ENCODE peak calls at places on chromosome 2, in nine cellular contexts. R, W, J, L, V, K, G, P and F are unnamed samples.

GRCh38 chr2:45289018-45289417 is 279.8 kb upstream of the SIX2 start:
- DNase-seq in V (no peak), G (no peak), W (no peak), J (no peak), P (no peak), K (no peak), L (no peak), R (no peak), F (no peak)

GRCh38 chr2:3534251-3534814 is 15.0 kb upstream of the ADI1 start:
- DNase-seq in R (no peak), V (no peak), J (no peak), L (no peak), W (no peak), G (no peak), P (no peak), K (no peak), F (no peak)

GRCh38 chr2:172429351-172429968 is 2.1 kb downstream of the ITGA6 start:
- DNase-seq in P (no peak), W (no peak), V (peak; percentile 42), R (no peak), G (no peak), K (no peak), J (no peak), L (no peak), F (no peak)

GRCh38 chr2:29080886-29081743 is 6.8 kb upstream of the PCARE start:
- DNase-seq in K (no peak), L (no peak), G (no peak), W (no peak), J (peak; percentile 68), R (no peak), P (no peak), V (no peak), F (no peak)

GRCh38 chr2:217986256-217986961 is 16.4 kb downstream of the TNS1 start:
- DNase-seq in G (no peak), P (no peak), W (peak; percentile 49), J (no peak), L (no peak), V (no peak), R (no peak), K (no peak), F (no peak)

GRCh38 chr2:9708683-9709538 is 78.1 kb upstream of the YWHAQ start:
- DNase-seq in R (no peak), G (no peak), J (no peak), P (peak; percentile 63), W (no peak), K (no peak), L (no peak), V (no peak), F (no peak)

GRCh38 chr2:88038263-88039105 is 17.1 kb downstream of the KRCC1 start:
- DNase-seq in P (no peak), G (no peak), W (no peak), R (no peak), K (no peak), V (no peak), L (no peak), J (peak; percentile 93), F (no peak)

GRCh38 chr2:182717451-182718215 is 1.6 kb downstream of the DNAJC10 start:
- DNase-seq in P (no peak), J (no peak), K (no peak), R (no peak), L (no peak), G (no peak), W (no peak), V (no peak), F (no peak)

GRCh38 chr2:98487806-98488189 is 43.1 kb downstream of the INPP4A start:
- DNase-seq in W (peak; percentile 43), G (peak; percentile 61), K (peak; percentile 17), R (no peak), P (peak; percentile 44), V (no peak), L (no peak), J (no peak), F (peak; percentile 39)

GRCh38 chr2:136327162-136327852 is 209.4 kb upstream of the CXCR4 start:
- DNase-seq in K (no peak), G (peak; percentile 29), L (no peak), P (no peak), J (no peak), V (no peak), W (no peak), R (no peak), F (no peak)

GRCh38 chr2:234954551-234954992 is 2.8 kb downstream of the SH3BP4 start:
- DNase-seq in V (no peak), P (no peak), K (peak; percentile 61), R (peak; percentile 16), J (no peak), G (no peak), W (no peak), L (no peak), F (no peak)

GRCh38 chr2:99691931-99692330 is 202.1 kb upstream of the REV1 start:
- DNase-seq in G (peak; percentile 37), R (no peak), J (no peak), L (no peak), K (no peak), P (no peak), W (no peak), V (no peak), F (no peak)

GRCh38 chr2:99695856-99696255 is 206.0 kb upstream of the REV1 start:
- DNase-seq in K (no peak), R (no peak), G (no peak), W (no peak), V (no peak), P (no peak), J (no peak), L (no peak), F (no peak)

GRCh38 chr2:101980368-101980767 is 11.4 kb upstream of the IL1R2 start:
- DNase-seq in J (no peak), V (no peak), W (no peak), L (no peak), P (no peak), R (no peak), K (no peak), G (no peak), F (no peak)

GRCh38 chr2:11807156-11808015 is 61.0 kb downstream of the LPIN1 start:
- DNase-seq in L (no peak), W (no peak), V (no peak), G (no peak), J (no peak), P (no peak), K (no peak), R (no peak), F (no peak)

GRCh38 chr2:26644188-26644835 is 3.1 kb upstream of the CIB4 start:
- DNase-seq in V (no peak), W (no peak), P (no peak), J (no peak), G (no peak), R (no peak), L (no peak), K (no peak), F (no peak)